ENCODE peak calls at places on chromosomes 2 and 18, in seven cellular contexts. A, J, W, P, D, Z and T are unnamed samples.

GRCh38 chr18:2173464-2173863 is 397.8 kb downstream of the METTL4 start:
- DNase-seq in P (no peak), W (peak; percentile 74), J (no peak), A (no peak), Z (no peak), D (peak; percentile 92), T (no peak)

GRCh38 chr2:235333076-235333475 is 160.8 kb upstream of the AGAP1 start:
- DNase-seq in P (no peak), Z (no peak), A (no peak), D (no peak), J (no peak), W (no peak), T (no peak)

GRCh38 chr2:69933839-69934613 is 19.1 kb downstream of the MXD1 start:
- DNase-seq in W (no peak), P (no peak), Z (no peak), A (no peak), D (peak; percentile 89), J (no peak), T (no peak)

GRCh38 chr18:78319934-78320333 is 659.7 kb upstream of the SALL3 start:
- DNase-seq in A (no peak), Z (no peak), P (no peak), J (no peak), W (no peak), D (no peak), T (no peak)

GRCh38 chr2:33650171-33650570 is 51.1 kb upstream of the FAM98A start:
- DNase-seq in A (no peak), Z (no peak), P (no peak), J (no peak), W (no peak), D (no peak), T (no peak)

GRCh38 chr18:76993573-76993972 is 139.0 kb downstream of the MBP start:
- DNase-seq in P (no peak), D (no peak), J (no peak), W (no peak), Z (no peak), A (no peak), T (no peak)

GRCh38 chr2:43169091-43169936 is 57.1 kb downstream of the ZFP36L2 start:
- DNase-seq in Z (no peak), D (no peak), P (peak; percentile 91), J (no peak), A (no peak), W (no peak), T (no peak)

GRCh38 chr2:157246212-157247067 is 11.1 kb upstream of the GALNT5 start:
- DNase-seq in D (peak; percentile 96), A (peak; percentile 58), P (no peak), W (no peak), J (no peak), Z (no peak), T (no peak)

GRCh38 chr18:77108001-77108692 is 24.4 kb downstream of the MBP start:
- DNase-seq in J (no peak), W (no peak), Z (no peak), D (peak; percentile 96), P (peak; percentile 51), A (no peak), T (no peak)

GRCh38 chr2:43391877-43392214 is 165.4 kb upstream of the ZFP36L2 start:
- DNase-seq in D (peak; percentile 60), P (no peak), J (no peak), W (no peak), Z (no peak), A (no peak), T (no peak)

GRCh38 chr2:45182667-45183620 is 173.7 kb upstream of the SIX2 start:
- DNase-seq in J (no peak), Z (no peak), D (peak; percentile 61), W (no peak), A (no peak), P (no peak), T (no peak)

GRCh38 chr2:206477296-206477695 is 34.0 kb downstream of the ADAM23 start:
- DNase-seq in W (no peak), J (no peak), P (no peak), Z (no peak), A (no peak), D (peak; percentile 32), T (no peak)

GRCh38 chr2:111209045-111209514 is 88.4 kb downstream of the BCL2L11 start:
- DNase-seq in D (peak; percentile 95), W (no peak), P (no peak), J (no peak), Z (no peak), A (no peak), T (no peak)

GRCh38 chr2:62196278-62196901 is 475 bp downstream of the B3GNT2 start:
- DNase-seq in Z (peak; percentile 80), A (no peak), P (peak; percentile 67), J (peak; percentile 48), D (no peak), W (peak; percentile 61), T (peak; percentile 87)

GRCh38 chr2:220855296-220855695 is 716.8 kb downstream of the EPHA4 start:
- DNase-seq in P (no peak), J (no peak), D (peak; percentile 84), Z (no peak), A (no peak), W (peak; percentile 48), T (no peak)

GRCh38 chr2:41414486-41415230 is 633.2 kb upstream of the PKDCC start:
- DNase-seq in A (no peak), D (no peak), W (no peak), Z (no peak), P (no peak), J (no peak), T (peak; percentile 23)

GRCh38 chr2:20222769-20223344 is 2.1 kb downstream of the SDC1 start:
- DNase-seq in J (no peak), A (no peak), Z (no peak), D (no peak), W (no peak), P (no peak), T (peak; percentile 49)

GRCh38 chr18:13364721-13365205 is 146.2 kb downstream of the LDLRAD4 start:
- DNase-seq in J (no peak), Z (no peak), A (no peak), W (no peak), D (no peak), P (no peak), T (no peak)

GRCh38 chr2:201270293-201271001 is 10.1 kb downstream of the CASP8 start:
- DNase-seq in P (no peak), W (no peak), A (no peak), D (no peak), J (no peak), Z (no peak), T (no peak)

GRCh38 chr18:49019446-49020045 is 68.8 kb upstream of the SMAD7 start:
- DNase-seq in W (no peak), J (no peak), A (no peak), D (peak; percentile 25), Z (no peak), P (no peak), T (peak; percentile 32)

GRCh38 chr2:158904126-158904525 is 64.3 kb upstream of the TANC1 start:
- DNase-seq in P (no peak), Z (no peak), D (peak; percentile 23), J (no peak), A (no peak), W (no peak), T (no peak)

GRCh38 chr2:177165103-177165583 is 47.5 kb upstream of the HNRNPA3 start:
- DNase-seq in P (peak; percentile 24), Z (peak; percentile 70), W (peak; percentile 50), J (no peak), D (peak; percentile 49), A (no peak), T (no peak)

GRCh38 chr18:55300469-55301195 is 287.4 kb downstream of the TCF4 start:
- DNase-seq in J (no peak), D (peak; percentile 44), Z (no peak), A (no peak), P (no peak), W (no peak), T (peak; percentile 5)

GRCh38 chr2:54435325-54435724 is 20.8 kb upstream of the SPTBN1 start:
- DNase-seq in W (no peak), P (no peak), A (no peak), Z (no peak), J (no peak), D (no peak), T (no peak)

DNA sequence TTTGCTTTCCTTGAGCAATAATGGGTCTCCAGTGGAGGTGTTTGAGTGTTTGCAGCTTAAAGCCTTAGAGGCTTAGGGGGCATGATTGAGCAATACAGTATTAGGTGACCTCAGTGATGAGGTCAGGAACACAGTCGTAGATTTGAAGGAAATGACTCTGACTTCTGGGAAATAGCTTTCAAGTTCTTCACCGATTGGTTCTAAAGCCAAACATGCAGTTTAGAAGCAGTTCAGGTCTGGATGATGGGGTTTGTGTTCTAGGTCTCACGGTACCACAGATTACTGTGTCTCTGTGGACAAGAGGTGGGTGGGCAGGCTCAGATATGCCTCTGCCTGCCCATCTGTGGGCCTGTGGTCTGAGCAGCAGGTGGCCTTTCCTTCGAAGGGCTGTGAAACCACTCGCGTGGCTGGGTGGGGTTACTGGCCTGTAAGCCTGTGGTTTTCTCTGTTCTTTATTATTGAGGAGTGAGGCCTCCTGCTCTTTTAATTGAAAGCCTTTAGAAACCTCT is 7.8 kb downstream of the MTHFD2 start:
- DNase-seq in Z (no peak), J (no peak), W (no peak), A (no peak), P (peak; percentile 69), D (peak; percentile 38), T (no peak)
- H3K4me3 ChIP-seq in Z (no peak overlapping the region), J (peak overlapping the region; percentile 6), W (no peak overlapping the region), A (no peak overlapping the region), P (no peak overlapping the region), D (no peak overlapping the region), T (no peak overlapping the region)

GRCh38 chr2:218130373-218130772 is 4.5 kb downstream of the CXCR2 start:
- DNase-seq in J (no peak), Z (no peak), A (no peak), W (no peak), P (no peak), D (no peak), T (no peak)
- H3K27me3 ChIP-seq in J (no peaks in the 10 kb centered on the region), Z (no peaks in the 10 kb centered on the region), A (no peaks in the 10 kb centered on the region), W (no peaks in the 10 kb centered on the region), P (peaks cover 15% of the 10 kb centered on the region), D (peaks cover 22% of the 10 kb centered on the region), T (no peaks in the 10 kb centered on the region)

DNA sequence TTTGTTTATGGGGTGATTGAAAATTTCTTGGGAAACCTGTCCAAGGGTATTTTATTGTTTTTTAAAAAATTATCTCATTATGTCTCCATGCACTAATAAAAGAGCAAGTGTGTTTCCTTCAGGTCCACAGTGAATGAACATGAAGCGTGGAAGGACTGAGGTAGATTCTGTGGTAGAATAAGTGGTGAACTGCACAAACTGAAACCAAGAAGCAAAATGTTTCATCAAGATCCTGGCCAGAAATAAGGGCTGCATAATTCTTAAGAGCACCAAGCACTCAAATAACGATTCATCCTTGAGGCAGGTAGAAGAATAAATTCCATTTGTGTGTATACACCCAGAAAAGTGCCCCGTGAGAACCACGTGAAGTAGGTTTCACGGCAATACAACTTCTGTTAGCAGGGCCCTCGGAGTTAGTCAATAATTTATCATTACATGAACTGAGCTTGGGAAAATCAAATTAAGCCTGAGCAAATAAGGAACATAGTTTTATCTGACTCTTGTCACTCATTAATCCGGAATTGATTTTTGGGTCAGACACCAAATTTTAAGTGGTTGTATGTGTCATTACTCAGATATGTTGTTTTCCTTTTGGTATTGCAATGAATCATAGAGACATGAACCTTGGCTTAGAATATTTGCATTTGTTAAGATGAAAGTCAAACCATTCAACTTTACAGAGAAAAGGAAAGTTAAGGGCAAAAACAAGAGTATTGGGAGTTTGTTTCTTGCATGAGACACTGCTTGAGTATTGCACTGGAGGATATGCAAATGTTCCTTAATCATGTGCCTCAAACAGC is 472.5 kb upstream of the NETO1 start:
- DNase-seq in W (no peak), Z (peak; percentile 70), P (no peak), D (peak; percentile 79), A (no peak), J (no peak), T (no peak)
- H3K4me3 ChIP-seq in W (no peak overlapping the region), Z (no peak overlapping the region), P (no peak overlapping the region), D (no peak overlapping the region), A (no peak overlapping the region), J (no peak overlapping the region), T (no peak overlapping the region)

GRCh38 chr2:38029512-38029911 is 46.4 kb downstream of the CYP1B1 start:
- DNase-seq in A (no peak), Z (no peak), W (no peak), D (no peak), J (no peak), P (no peak), T (no peak)
- H3K27me3 ChIP-seq in A (no peaks in the 10 kb centered on the region), Z (no peaks in the 10 kb centered on the region), W (no peaks in the 10 kb centered on the region), D (no peaks in the 10 kb centered on the region), J (no peaks in the 10 kb centered on the region), P (no peaks in the 10 kb centered on the region), T (no peaks in the 10 kb centered on the region)